ENCODE peak calls at places on chromosomes 11 and 22, in five cellular contexts. R is RWPE1, T is foreskin fibroblast, U is omental fat pad, M is sigmoid colon. A is an unnamed sample.

GRCh38 chr11:16969010-16970004 is 44.9 kb downstream of the PLEKHA7 start:
- DNase-seq in U (no peak), R (no peak), T (no peak), M (no peak), A (no peak)

GRCh38 chr11:47220401-47220821 is 5.6 kb downstream of the DDB2 start:
- DNase-seq in R (no peak), M (no peak), U (no peak), T (peak; percentile 86), A (no peak)

GRCh38 chr11:119759324-119759723 is 30.3 kb upstream of the NECTIN1 start:
- DNase-seq in U (no peak), R (peak; percentile 81), M (no peak), T (peak; percentile 37), A (no peak)

GRCh38 chr22:36948273-36949055 is 35.0 kb downstream of the CSF2RB start:
- DNase-seq in R (no peak), M (no peak), U (no peak), T (no peak), A (no peak)

GRCh38 chr22:37300551-37301017 is 18.3 kb downstream of the CYTH4 start:
- DNase-seq in U (no peak), T (no peak), M (no peak), R (no peak), A (no peak)

GRCh38 chr11:133418218-133418617 is 114.1 kb downstream of the OPCML start:
- DNase-seq in U (no peak), T (no peak), M (no peak), R (no peak), A (no peak)

GRCh38 chr11:93005239-93005638 is 35.8 kb downstream of the MTNR1B start:
- DNase-seq in R (peak; percentile 88), U (no peak), T (no peak), M (no peak), A (no peak)

GRCh38 chr11:132943737-132944556 is 588.4 kb downstream of the OPCML start:
- DNase-seq in T (no peak), M (no peak), U (no peak), R (no peak), A (no peak)

GRCh38 chr11:69380451-69380901 is 86.5 kb downstream of the MYEOV start:
- DNase-seq in M (peak; percentile 54), T (no peak), U (no peak), R (no peak), A (no peak)

GRCh38 chr11:23540101-23540561 is 679.9 kb upstream of the CCDC179 start:
- DNase-seq in U (no peak), T (peak; percentile 5), M (peak; percentile 44), R (peak; percentile 31), A (no peak)

GRCh38 chr11:116500002-116500832 is 272.6 kb downstream of the BUD13 start:
- DNase-seq in R (no peak), M (no peak), T (no peak), U (no peak), A (no peak)

GRCh38 chr22:39205344-39206021 is 39.3 kb downstream of the PDGFB start:
- DNase-seq in R (peak; percentile 82), U (no peak), M (peak; percentile 32), T (peak; percentile 69), A (no peak)

GRCh38 chr11:29352273-29352672 is 664.6 kb downstream of the KCNA4 start:
- DNase-seq in T (no peak), U (no peak), R (no peak), M (no peak), A (no peak)

GRCh38 chr22:35480143-35480542 is 60.5 kb upstream of the RASD2 start:
- DNase-seq in U (no peak), T (no peak), R (no peak), M (peak; percentile 96), A (no peak)

GRCh38 chr11:36177837-36178236 is 111.4 kb downstream of the COMMD9 start:
- DNase-seq in M (no peak), U (no peak), R (no peak), T (no peak), A (no peak)

GRCh38 chr11:128814856-128815705 is 52.0 kb downstream of the KCNJ1 start:
- DNase-seq in R (peak; percentile 24), T (peak; percentile 77), M (peak; percentile 82), U (no peak), A (peak; percentile 79)

GRCh38 chr11:17219016-17219415 is 11.2 kb upstream of the PIK3C2A start:
- DNase-seq in T (no peak), U (no peak), R (no peak), M (no peak), A (no peak)

GRCh38 chr22:45389546-45389945 is 23.9 kb downstream of the SMC1B start:
- DNase-seq in M (no peak), U (no peak), T (no peak), R (no peak), A (no peak)

GRCh38 chr22:46815896-46816721 is 53.7 kb downstream of the TBC1D22A start:
- DNase-seq in T (peak; percentile 21), R (no peak), M (no peak), U (no peak), A (no peak)

GRCh38 chr22:36405671-36406070 is 17.9 kb upstream of the MYH9 start:
- DNase-seq in R (no peak), T (no peak), U (no peak), M (no peak), A (no peak)

GRCh38 chr22:45550416-45550815 is 47.7 kb downstream of the FBLN1 start:
- DNase-seq in R (no peak), M (no peak), U (no peak), T (no peak), A (no peak)

GRCh38 chr11:86719781-86720463 is 47.5 kb upstream of the ME3 start:
- DNase-seq in U (no peak), M (no peak), T (peak; percentile 79), R (peak; percentile 80), A (no peak)

GRCh38 chr22:43449205-43449830 is 37.5 kb downstream of the MPPED1 start:
- DNase-seq in M (no peak), T (no peak), R (peak; percentile 51), U (no peak), A (no peak)

GRCh38 chr11:20429216-20429615 is 41.7 kb downstream of the PRMT3 start:
- DNase-seq in M (no peak), T (no peak), U (no peak), R (no peak), A (no peak)

GRCh38 chr11:96307748-96308133 is 35.3 kb downstream of the MAML2 start:
- DNase-seq in U (no peak), M (no peak), R (peak; percentile 82), T (peak; percentile 90), A (peak; percentile 68)

GRCh38 chr22:24429411-24430365 is 2.3 kb downstream of the ADORA2A start:
- DNase-seq in T (peak; percentile 34), R (no peak), U (no peak), M (peak; percentile 86), A (no peak)

GRCh38 chr22:28817919-28818859 is 17.8 kb upstream of the XBP1 start:
- DNase-seq in R (no peak), T (no peak), U (no peak), M (peak; percentile 60), A (no peak)

GRCh38 chr11:125916683-125917337 is 12.5 kb downstream of the DDX25 start:
- DNase-seq in M (no peak), U (no peak), T (no peak), R (no peak), A (no peak)

GRCh38 chr11:60859616-60860250 is 4.0 kb upstream of the PTGDR2 start:
- DNase-seq in U (no peak), R (no peak), T (no peak), M (peak; percentile 52), A (no peak)

GRCh38 chr22:38462960-38463784 is 4.7 kb upstream of the KDELR3 start:
- DNase-seq in R (no peak), U (no peak), T (no peak), M (no peak), A (no peak)

GRCh38 chr11:57210731-57211335 is 26.2 kb downstream of the APLNR start:
- DNase-seq in T (no peak), M (no peak), U (no peak), R (no peak), A (no peak)

GRCh38 chr11:68044898-68045351 is 6.1 kb downstream of the TCIRG1 start:
- DNase-seq in T (no peak), M (no peak), R (no peak), U (no peak), A (no peak)

GRCh38 chr22:40728731-40729189 is 49.5 kb downstream of the MCHR1 start:
- DNase-seq in U (no peak), T (no peak), R (no peak), M (no peak), A (no peak)

GRCh38 chr11:94959179-94959578 is 14.2 kb downstream of the CWC15 start:
- DNase-seq in R (no peak), U (no peak), T (no peak), M (no peak), A (no peak)

GRCh38 chr11:12402691-12403120 is 25.3 kb downstream of the PARVA start:
- DNase-seq in U (no peak), M (no peak), R (no peak), T (no peak), A (no peak)

DNA sequence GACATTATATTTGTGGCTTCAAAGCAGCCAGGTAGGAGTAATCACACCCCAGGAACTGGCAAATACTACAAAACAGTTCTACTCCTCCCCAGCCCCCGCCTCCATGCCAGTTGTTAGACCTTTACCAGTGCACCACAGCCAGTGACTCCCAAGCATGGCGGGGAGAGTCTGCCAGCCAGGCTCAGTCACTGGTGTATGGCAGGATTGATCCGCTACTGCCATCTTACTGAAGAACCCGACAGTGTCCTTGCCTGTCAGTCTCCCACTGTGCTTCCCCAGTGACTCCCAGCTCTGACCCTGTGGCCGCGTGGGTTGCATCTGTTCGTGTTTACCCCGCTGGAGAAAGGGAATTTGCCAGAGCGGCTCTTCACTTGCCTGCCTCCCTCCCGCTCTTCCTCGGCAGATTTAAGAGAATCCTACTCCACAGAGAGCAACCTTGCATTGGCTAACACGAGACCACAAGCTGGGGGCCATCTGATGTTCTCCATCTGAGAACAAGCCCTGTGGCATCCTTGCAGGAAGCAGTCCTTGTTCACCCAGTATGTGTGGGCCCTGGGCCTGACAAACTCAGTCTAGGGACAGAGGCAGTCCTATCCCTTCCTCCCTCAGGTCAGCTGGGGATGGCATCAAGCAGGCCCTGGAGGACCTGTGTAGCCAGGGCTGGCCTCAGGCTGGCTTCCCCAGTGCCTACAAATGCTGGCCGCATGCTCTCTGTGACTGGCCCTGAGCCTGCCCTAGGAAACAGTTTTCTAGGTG is 33.1 kb downstream of the GNAZ start:
- DNase-seq in R (no peak), U (no peak), T (no peak), M (no peak), A (no peak)
- TF ChIP-seq CTCF in R (no peak), U (no peak), T (no peak), M (no peak), A (no peak)

GRCh38 chr11:10688401-10688800 is 5.2 kb downstream of the IRAG1 start:
- DNase-seq in T (no peak), R (peak; percentile 37), M (no peak), U (no peak), A (no peak)
- TF ChIP-seq CTCF in T (peak; percentile 3), R (no peak), M (no peak), U (no peak), A (no peak)

GRCh38 chr11:26199341-26199740 is 132.6 kb upstream of the ANO3 start:
- DNase-seq in R (no peak), M (no peak), U (no peak), T (peak; percentile 29), A (no peak)
- TF ChIP-seq CTCF in R (no peak), M (no peak), U (no peak), T (no peak), A (no peak)

DNA sequence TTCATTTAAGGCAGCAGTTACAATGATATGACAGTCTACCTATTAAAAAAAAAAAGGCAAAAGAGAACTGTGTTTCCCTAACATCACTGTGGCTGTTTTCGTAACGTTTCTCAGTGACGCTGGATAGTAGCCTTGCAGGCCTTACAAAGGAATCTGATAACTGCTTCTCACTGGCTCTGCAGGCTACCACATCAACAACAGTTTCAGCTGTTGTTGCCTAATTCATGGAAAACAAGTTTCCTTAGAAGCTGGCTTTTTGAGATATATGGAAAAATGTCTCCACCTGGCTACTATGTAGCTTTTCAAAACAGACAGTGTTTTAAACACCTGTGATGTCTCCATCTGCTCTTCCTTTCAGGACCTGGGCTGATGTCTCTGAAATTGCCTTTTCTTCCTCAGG is 3.8 kb downstream of the OR51V1 start:
- DNase-seq in M (no peak), R (no peak), T (no peak), U (no peak), A (no peak)
- TF ChIP-seq CTCF in M (no peak), R (no peak), T (no peak), U (no peak), A (no peak)

A was measured in AG09319.